ENCODE peak calls at places on chromosomes 12 and 14, in seven cellular contexts. B is COLO829; Z is ACHN; Y is stimulated activated CD8-positive, alpha-beta memory T cell treated with anti-CD3 and anti-CD28 coated beads, Interleukin-2, amount 100 ng/mL, for 1 hour; S is K562; W is SHP77; T is RCC 7860. U is an unnamed sample.

GRCh38 chr12:76337583-76337982 is 10.6 kb downstream of the BBS10 start:
- DNase-seq in B (no peak), S (no peak), T (no peak), Y (no peak), W (no peak), Z (peak), U (peak)

GRCh38 chr14:81625343-81625742 is 91.7 kb upstream of the SEL1L start:
- DNase-seq in Z (peak), B (peak), W (peak), T (peak), Y (no peak), S (peak), U (peak)

GRCh38 chr12:63151898-63152700 is 1.1 kb upstream of the AVPR1A start:
- DNase-seq in B (peak), Z (peak), Y (no peak), S (peak), T (peak), W (peak), U (peak)

GRCh38 chr12:4119157-4119761 is 154.3 kb upstream of the CCND2 start:
- DNase-seq in Z (no peak), S (no peak), T (no peak), Y (no peak), W (no peak), B (no peak), U (no peak)

GRCh38 chr14:105116451-105117256 is 51.4 kb upstream of the GPR132 start:
- DNase-seq in Y (no peak), Z (no peak), W (no peak), S (no peak), B (no peak), T (no peak), U (no peak)

GRCh38 chr12:132433641-132434395 is 56.1 kb upstream of the FBRSL1 start:
- DNase-seq in B (no peak), Z (no peak), W (peak), S (no peak), T (no peak), Y (no peak), U (no peak)

GRCh38 chr14:51479584-51480305 is 172.0 kb upstream of the FRMD6 start:
- DNase-seq in Z (no peak), Y (no peak), S (no peak), W (no peak), B (no peak), T (no peak), U (peak)

GRCh38 chr12:54984602-54985376 is at the start of gene TESPA1:
- DNase-seq in T (no peak), S (peak), B (no peak), Z (no peak), Y (peak), W (no peak), U (no peak)

GRCh38 chr14:75615200-75615599 is 36.8 kb downstream of the FLVCR2 start:
- DNase-seq in B (no peak), S (no peak), W (no peak), Y (no peak), Z (no peak), T (no peak), U (no peak)

GRCh38 chr12:90233168-90234100 is 524.8 kb upstream of the ATP2B1 start:
- DNase-seq in B (no peak), S (no peak), Y (no peak), T (no peak), Z (no peak), W (no peak), U (peak)

GRCh38 chr12:124778411-124778810 is 85.3 kb downstream of the SCARB1 start:
- DNase-seq in T (no peak), S (no peak), W (no peak), Z (no peak), B (no peak), Y (no peak), U (no peak)

GRCh38 chr12:30026621-30027234 is 243.0 kb upstream of the TMTC1 start:
- DNase-seq in S (no peak), T (peak), B (peak), W (no peak), Z (peak), Y (no peak), U (peak)

GRCh38 chr12:125079943-125080645 is 14.9 kb downstream of the AACS start:
- DNase-seq in Y (no peak), W (no peak), S (no peak), T (no peak), B (no peak), Z (no peak), U (peak)

GRCh38 chr12:33440477-33440876 is 858 bp upstream of the SYT10 start:
- DNase-seq in S (peak), B (no peak), Z (no peak), T (no peak), Y (no peak), W (no peak), U (no peak)

GRCh38 chr12:111322336-111323250 is 46.3 kb downstream of the PHETA1 start:
- DNase-seq in S (no peak), T (no peak), Z (no peak), Y (no peak), W (peak), B (no peak), U (no peak)

GRCh38 chr12:51421266-51421884 is 3.3 kb upstream of the SLC4A8 start:
- DNase-seq in T (peak), W (peak), B (peak), Z (peak), S (peak), Y (no peak), U (peak)

GRCh38 chr14:64861916-64862315 is 17.8 kb downstream of the SPTB start:
- DNase-seq in S (no peak), T (no peak), W (no peak), B (no peak), Y (no peak), Z (no peak), U (no peak)